ENCODE peak calls at places on chromosome 5, in nine cellular contexts. One of them, this sample, is unnamed.

GRCh38 chr5:176178789-176179188 is 59.4 kb upstream of the SIMC1 start:
- DNase-seq in tibial nerve: no peak
- DNase-seq in body of pancreas: no peak
- DNase-seq in HCT116: no peak
- DNase-seq in ovary: no peak
- DNase-seq in stomach: no peak
- DNase-seq in lower leg skin: peak; percentile 18
- DNase-seq in IMR-90: no peak
- DNase-seq in spleen: no peak
- DNase-seq in this sample: no peak

GRCh38 chr5:33470544-33470943 is 29.8 kb downstream of the TARS1 start:
- DNase-seq in ovary: no peak
- DNase-seq in spleen: no peak
- DNase-seq in HCT116: peak; percentile 6
- DNase-seq in IMR-90: peak; percentile 60
- DNase-seq in stomach: no peak
- DNase-seq in body of pancreas: peak; percentile 51
- DNase-seq in tibial nerve: peak; percentile 9
- DNase-seq in lower leg skin: no peak
- DNase-seq in this sample: no peak

GRCh38 chr5:14440598-14441401 is 140.8 kb upstream of the OTULINL start:
- DNase-seq in IMR-90: peak; percentile 97
- DNase-seq in HCT116: no peak
- DNase-seq in lower leg skin: peak; percentile 89
- DNase-seq in tibial nerve: peak; percentile 68
- DNase-seq in stomach: no peak
- DNase-seq in body of pancreas: peak; percentile 64
- DNase-seq in ovary: peak; percentile 71
- DNase-seq in spleen: no peak
- DNase-seq in this sample: no peak

GRCh38 chr5:135466178-135467050 is 14.3 kb upstream of the TIFAB start:
- DNase-seq in ovary: peak; percentile 67
- DNase-seq in IMR-90: peak; percentile 56
- DNase-seq in HCT116: peak; percentile 36
- DNase-seq in spleen: peak; percentile 91
- DNase-seq in stomach: peak; percentile 80
- DNase-seq in lower leg skin: peak; percentile 95
- DNase-seq in tibial nerve: peak; percentile 59
- DNase-seq in body of pancreas: peak; percentile 76
- DNase-seq in this sample: peak; percentile 71

GRCh38 chr5:32541241-32541640 is 44.1 kb upstream of the SUB1 start:
- DNase-seq in IMR-90: peak; percentile 22
- DNase-seq in stomach: no peak
- DNase-seq in body of pancreas: no peak
- DNase-seq in HCT116: no peak
- DNase-seq in tibial nerve: no peak
- DNase-seq in ovary: no peak
- DNase-seq in lower leg skin: peak; percentile 15
- DNase-seq in spleen: no peak
- DNase-seq in this sample: no peak

GRCh38 chr5:28779161-28779754 is 1740.9 kb upstream of the CDH9 start:
- DNase-seq in IMR-90: no peak
- DNase-seq in body of pancreas: no peak
- DNase-seq in ovary: no peak
- DNase-seq in tibial nerve: no peak
- DNase-seq in HCT116: no peak
- DNase-seq in stomach: no peak
- DNase-seq in lower leg skin: no peak
- DNase-seq in spleen: no peak
- DNase-seq in this sample: no peak

GRCh38 chr5:143338658-143339366 is 64.7 kb downstream of the NR3C1 start:
- DNase-seq in spleen: no peak
- DNase-seq in tibial nerve: no peak
- DNase-seq in ovary: no peak
- DNase-seq in lower leg skin: no peak
- DNase-seq in HCT116: no peak
- DNase-seq in stomach: no peak
- DNase-seq in body of pancreas: no peak
- DNase-seq in IMR-90: peak; percentile 82
- DNase-seq in this sample: no peak

GRCh38 chr5:93674138-93674537 is 67.3 kb downstream of the POU5F2 start:
- DNase-seq in spleen: no peak
- DNase-seq in HCT116: no peak
- DNase-seq in lower leg skin: no peak
- DNase-seq in tibial nerve: no peak
- DNase-seq in ovary: no peak
- DNase-seq in body of pancreas: peak; percentile 10
- DNase-seq in stomach: no peak
- DNase-seq in IMR-90: peak; percentile 3
- DNase-seq in this sample: no peak

GRCh38 chr5:97406950-97407676 is 224.1 kb upstream of the RIOK2 start:
- DNase-seq in ovary: no peak
- DNase-seq in lower leg skin: no peak
- DNase-seq in IMR-90: no peak
- DNase-seq in spleen: peak; percentile 74
- DNase-seq in tibial nerve: no peak
- DNase-seq in HCT116: no peak
- DNase-seq in stomach: no peak
- DNase-seq in body of pancreas: no peak
- DNase-seq in this sample: no peak

GRCh38 chr5:113268232-113268631 is 166.6 kb downstream of the TSSK1B start:
- DNase-seq in HCT116: no peak
- DNase-seq in body of pancreas: no peak
- DNase-seq in lower leg skin: no peak
- DNase-seq in spleen: no peak
- DNase-seq in IMR-90: no peak
- DNase-seq in ovary: no peak
- DNase-seq in stomach: no peak
- DNase-seq in tibial nerve: no peak
- DNase-seq in this sample: no peak

GRCh38 chr5:170444181-170444580 is 55.0 kb upstream of the KCNMB1 start:
- DNase-seq in HCT116: no peak
- DNase-seq in spleen: no peak
- DNase-seq in body of pancreas: no peak
- DNase-seq in tibial nerve: no peak
- DNase-seq in IMR-90: no peak
- DNase-seq in stomach: no peak
- DNase-seq in lower leg skin: no peak
- DNase-seq in ovary: no peak
- DNase-seq in this sample: no peak

GRCh38 chr5:174741352-174741751 is 17.0 kb downstream of the MSX2 start:
- DNase-seq in body of pancreas: no peak
- DNase-seq in ovary: no peak
- DNase-seq in tibial nerve: no peak
- DNase-seq in HCT116: no peak
- DNase-seq in stomach: no peak
- DNase-seq in spleen: no peak
- DNase-seq in IMR-90: no peak
- DNase-seq in lower leg skin: no peak
- DNase-seq in this sample: no peak

GRCh38 chr5:142048272-142048671 is 35.4 kb upstream of the GNPDA1 start:
- DNase-seq in HCT116: no peak
- DNase-seq in stomach: no peak
- DNase-seq in lower leg skin: peak; percentile 20
- DNase-seq in body of pancreas: no peak
- DNase-seq in spleen: no peak
- DNase-seq in IMR-90: no peak
- DNase-seq in tibial nerve: no peak
- DNase-seq in ovary: no peak
- DNase-seq in this sample: no peak

GRCh38 chr5:17238521-17239041 is 21.1 kb downstream of the BASP1 start:
- DNase-seq in body of pancreas: no peak
- DNase-seq in spleen: no peak
- DNase-seq in stomach: no peak
- DNase-seq in ovary: no peak
- DNase-seq in lower leg skin: no peak
- DNase-seq in IMR-90: peak; percentile 82
- DNase-seq in tibial nerve: no peak
- DNase-seq in HCT116: no peak
- DNase-seq in this sample: no peak

GRCh38 chr5:111960466-111961215 is 203.6 kb upstream of the NREP start:
- DNase-seq in stomach: no peak
- DNase-seq in tibial nerve: no peak
- DNase-seq in lower leg skin: no peak
- DNase-seq in ovary: no peak
- DNase-seq in body of pancreas: no peak
- DNase-seq in IMR-90: peak; percentile 63
- DNase-seq in HCT116: no peak
- DNase-seq in spleen: no peak
- DNase-seq in this sample: no peak

GRCh38 chr5:150078802-150079654 is 7.3 kb downstream of the CSF1R start:
- DNase-seq in HCT116: no peak
- DNase-seq in stomach: peak; percentile 13
- DNase-seq in tibial nerve: no peak
- DNase-seq in body of pancreas: no peak
- DNase-seq in lower leg skin: peak; percentile 61
- DNase-seq in ovary: no peak
- DNase-seq in spleen: no peak
- DNase-seq in IMR-90: no peak
- DNase-seq in this sample: no peak

GRCh38 chr5:173331956-173332479 is 3.8 kb upstream of the STC2 start:
- DNase-seq in ovary: peak; percentile 82
- DNase-seq in tibial nerve: peak; percentile 88
- DNase-seq in IMR-90: peak; percentile 83
- DNase-seq in lower leg skin: peak; percentile 97
- DNase-seq in stomach: peak; percentile 86
- DNase-seq in HCT116: peak; percentile 77
- DNase-seq in spleen: peak; percentile 87
- DNase-seq in body of pancreas: peak; percentile 97
- DNase-seq in this sample: peak; percentile 71

GRCh38 chr5:124536333-124536732 is 210.1 kb downstream of the ZNF608 start:
- DNase-seq in ovary: no peak
- DNase-seq in stomach: no peak
- DNase-seq in lower leg skin: no peak
- DNase-seq in IMR-90: no peak
- DNase-seq in spleen: no peak
- DNase-seq in HCT116: no peak
- DNase-seq in body of pancreas: no peak
- DNase-seq in tibial nerve: no peak
- DNase-seq in this sample: no peak

DNA sequence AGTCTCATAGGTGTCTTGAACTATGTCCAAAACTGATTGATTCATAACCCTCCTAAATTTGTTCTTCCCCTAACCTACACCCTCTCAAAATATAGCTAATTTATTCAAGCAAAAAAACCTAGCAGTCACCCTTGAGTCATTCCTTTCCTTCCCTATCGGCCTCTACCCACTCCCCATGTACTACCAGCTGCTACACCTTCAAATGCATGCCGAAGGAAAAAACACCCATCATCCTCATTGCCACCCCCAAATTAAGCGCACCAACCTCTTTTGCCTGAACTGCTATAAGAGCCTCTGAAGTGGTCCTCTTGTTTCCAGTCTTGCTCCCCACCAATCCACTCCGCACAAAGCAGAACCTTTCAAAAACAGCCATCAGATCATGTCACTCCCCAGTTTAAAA is 12.6 kb downstream of the LIFR start:
- DNase-seq in spleen: no peak
- DNase-seq in stomach: no peak
- DNase-seq in tibial nerve: no peak
- DNase-seq in body of pancreas: no peak
- DNase-seq in ovary: no peak
- DNase-seq in IMR-90: no peak
- DNase-seq in lower leg skin: no peak
- DNase-seq in HCT116: no peak
- DNase-seq in this sample: no peak
- TF ChIP-seq POLR2A in spleen: no peak
- TF ChIP-seq POLR2A in stomach: no peak
- TF ChIP-seq POLR2A in tibial nerve: no peak
- TF ChIP-seq POLR2A in body of pancreas: no peak
- TF ChIP-seq POLR2A in ovary: no peak
- TF ChIP-seq POLR2A in IMR-90: no peak
- TF ChIP-seq POLR2A in lower leg skin: no peak
- TF ChIP-seq POLR2A in HCT116: no peak
- TF ChIP-seq POLR2A in this sample: no peak

GRCh38 chr5:131406997-131407638 is 143.3 kb downstream of the CDC42SE2 start:
- DNase-seq in tibial nerve: no peak
- DNase-seq in IMR-90: no peak
- DNase-seq in body of pancreas: peak; percentile 60
- DNase-seq in ovary: no peak
- DNase-seq in stomach: peak; percentile 46
- DNase-seq in lower leg skin: no peak
- DNase-seq in spleen: no peak
- DNase-seq in HCT116: no peak
- DNase-seq in this sample: no peak
- TF ChIP-seq POLR2A in tibial nerve: no peak
- TF ChIP-seq POLR2A in IMR-90: no peak
- TF ChIP-seq POLR2A in body of pancreas: no peak
- TF ChIP-seq POLR2A in ovary: no peak
- TF ChIP-seq POLR2A in stomach: no peak
- TF ChIP-seq POLR2A in lower leg skin: no peak
- TF ChIP-seq POLR2A in spleen: no peak
- TF ChIP-seq POLR2A in HCT116: no peak
- TF ChIP-seq POLR2A in this sample: no peak

GRCh38 chr5:76404694-76405306 is 1.7 kb downstream of the IQGAP2 start:
- DNase-seq in IMR-90: no peak
- DNase-seq in spleen: no peak
- DNase-seq in tibial nerve: no peak
- DNase-seq in ovary: no peak
- DNase-seq in lower leg skin: no peak
- DNase-seq in stomach: no peak
- DNase-seq in body of pancreas: no peak
- DNase-seq in HCT116: no peak
- DNase-seq in this sample: no peak
- TF ChIP-seq POLR2A in IMR-90: no peak
- TF ChIP-seq POLR2A in spleen: no peak
- TF ChIP-seq POLR2A in tibial nerve: no peak
- TF ChIP-seq POLR2A in ovary: no peak
- TF ChIP-seq POLR2A in lower leg skin: no peak
- TF ChIP-seq POLR2A in stomach: no peak
- TF ChIP-seq POLR2A in body of pancreas: no peak
- TF ChIP-seq POLR2A in HCT116: no peak
- TF ChIP-seq POLR2A in this sample: no peak

DNA sequence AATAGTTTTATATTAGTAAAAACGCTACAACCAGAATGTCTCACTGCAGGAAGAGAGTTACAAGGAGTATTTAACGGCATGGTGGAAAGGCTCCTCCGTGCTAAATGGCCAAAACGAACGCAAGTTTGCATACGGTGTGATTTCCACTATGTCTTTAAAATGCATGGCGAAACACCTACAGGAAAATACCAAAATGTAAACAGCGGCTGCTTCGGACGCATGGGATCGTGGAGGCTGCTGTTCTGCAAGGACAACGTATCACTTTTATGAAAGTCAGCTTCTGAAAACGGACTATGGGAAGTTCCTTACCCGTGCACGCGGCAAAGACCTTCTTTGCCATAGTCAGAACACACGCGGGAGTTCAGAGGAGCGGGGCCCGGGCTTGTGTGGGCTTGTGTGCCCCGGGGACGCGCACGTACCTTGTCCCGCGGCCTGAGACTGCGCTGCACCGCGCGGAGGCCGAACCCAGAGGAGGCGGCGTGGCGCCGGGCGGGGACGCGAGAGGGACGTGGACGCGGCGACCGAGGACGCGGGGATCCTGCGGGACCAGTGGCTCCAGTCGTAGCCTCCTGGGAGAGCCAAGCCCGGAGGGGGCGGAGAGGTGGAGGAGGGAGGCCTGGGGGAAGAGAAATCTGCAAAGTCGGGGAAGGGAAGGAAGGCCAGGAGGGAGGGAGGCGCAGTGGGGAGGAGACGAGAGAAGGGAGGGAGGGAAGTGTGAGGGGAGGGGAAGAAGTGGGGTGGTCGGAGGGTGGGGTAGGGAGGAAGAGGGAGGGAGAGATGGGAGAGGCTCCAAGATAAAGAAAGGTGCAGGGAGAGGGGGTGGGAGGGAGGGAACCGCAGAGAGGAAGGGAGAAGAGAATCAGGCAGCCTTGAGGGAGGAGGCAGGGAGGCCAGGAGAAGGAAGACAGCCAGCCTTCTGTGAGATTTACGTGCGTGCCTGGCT is at the start of gene CMBL:
- DNase-seq in HCT116: peak; percentile 46
- DNase-seq in ovary: peak; percentile 67
- DNase-seq in lower leg skin: no peak
- DNase-seq in spleen: peak; percentile 84
- DNase-seq in IMR-90: peak; percentile 48
- DNase-seq in stomach: no peak
- DNase-seq in body of pancreas: peak; percentile 67
- DNase-seq in tibial nerve: no peak
- DNase-seq in this sample: peak; percentile 56
- TF ChIP-seq POLR2A in HCT116: peak; percentile 36
- TF ChIP-seq POLR2A in ovary: no peak
- TF ChIP-seq POLR2A in lower leg skin: no peak
- TF ChIP-seq POLR2A in spleen: no peak
- TF ChIP-seq POLR2A in IMR-90: no peak
- TF ChIP-seq POLR2A in stomach: no peak
- TF ChIP-seq POLR2A in body of pancreas: peak; percentile 44
- TF ChIP-seq POLR2A in tibial nerve: no peak
- TF ChIP-seq POLR2A in this sample: no peak